ENCODE peak calls at places on chromosomes 11 and 22, in four cellular contexts. J, X, H and E are unnamed samples. For H3K4me1, the result is how much of the 10 kb centered on the place peaks cover.

GRCh38 chr11:36352919-36353318 is 56.8 kb downstream of the PRR5L start:
- DNase-seq in J (no peak), H (no peak), X (no peak), E (no peak)

GRCh38 chr11:12287009-12287373 is 90.4 kb upstream of the PARVA start:
- DNase-seq in H (peak), J (peak), X (peak), E (peak)

GRCh38 chr11:110126936-110127335 is 33.7 kb downstream of the ZC3H12C start:
- DNase-seq in X (no peak), J (no peak), H (no peak), E (no peak)

GRCh38 chr11:128772814-128773213 is 78.9 kb downstream of the FLI1 start:
- DNase-seq in X (no peak), H (no peak), J (no peak), E (peak)

GRCh38 chr22:41596776-41597634 is 7.4 kb upstream of the PMM1 start:
- DNase-seq in X (peak), H (peak), J (peak), E (peak)

GRCh38 chr11:110314366-110315095 is 18.1 kb upstream of the RDX start:
- DNase-seq in J (no peak), X (no peak), H (no peak), E (no peak)

GRCh38 chr11:106950067-106950491 is 68.2 kb downstream of the GUCY1A2 start:
- DNase-seq in X (no peak), H (no peak), J (no peak), E (no peak)

GRCh38 chr11:128622137-128622523 is 34.8 kb upstream of the ETS1 start:
- DNase-seq in J (no peak), H (no peak), X (no peak), E (no peak)

GRCh38 chr11:115980336-115980735 is 476.1 kb upstream of the CADM1 start:
- DNase-seq in J (no peak), H (no peak), X (no peak), E (no peak)

GRCh38 chr22:44438481-44439131 is 59.4 kb downstream of the RTL6 start:
- DNase-seq in H (no peak), J (no peak), X (no peak), E (no peak)

GRCh38 chr11:14764899-14765527 is 121.4 kb downstream of the PDE3B start:
- DNase-seq in H (no peak), J (peak), X (no peak), E (peak)

GRCh38 chr11:14643697-14644395 is at the start of gene PDE3B:
- DNase-seq in J (peak), H (peak), X (peak), E (peak)

GRCh38 chr11:61756452-61757212 is 4.2 kb downstream of the MYRF start:
- DNase-seq in X (peak), J (peak), H (no peak), E (peak)

GRCh38 chr22:43895986-43896645 is 4.3 kb upstream of the PNPLA5 start:
- DNase-seq in X (no peak), H (no peak), J (peak), E (no peak)

GRCh38 chr11:94142308-94143277 is 14.0 kb downstream of the PANX1 start:
- DNase-seq in H (no peak), J (peak), X (peak), E (peak)

GRCh38 chr11:108906826-108907225 is 242.0 kb downstream of the DDX10 start:
- DNase-seq in X (no peak), H (no peak), J (no peak), E (peak)

GRCh38 chr11:17563248-17563647 is 16.2 kb downstream of the OTOG start:
- DNase-seq in H (no peak), X (no peak), J (no peak), E (no peak)

GRCh38 chr11:58647141-58647699 is 24.8 kb downstream of the CNTF start:
- DNase-seq in X (no peak), J (no peak), H (no peak), E (no peak)
- H2AFZ ChIP-seq in X (no peak), J (no peak), H (no peak), E (no peak)

GRCh38 chr22:30308096-30308495 is 18.6 kb downstream of the TBC1D10A start:
- DNase-seq in J (no peak), H (no peak), X (no peak), E (no peak)
- H3K4me1 ChIP-seq in J (under half), H (under half), X (under half), E (under half)

DNA sequence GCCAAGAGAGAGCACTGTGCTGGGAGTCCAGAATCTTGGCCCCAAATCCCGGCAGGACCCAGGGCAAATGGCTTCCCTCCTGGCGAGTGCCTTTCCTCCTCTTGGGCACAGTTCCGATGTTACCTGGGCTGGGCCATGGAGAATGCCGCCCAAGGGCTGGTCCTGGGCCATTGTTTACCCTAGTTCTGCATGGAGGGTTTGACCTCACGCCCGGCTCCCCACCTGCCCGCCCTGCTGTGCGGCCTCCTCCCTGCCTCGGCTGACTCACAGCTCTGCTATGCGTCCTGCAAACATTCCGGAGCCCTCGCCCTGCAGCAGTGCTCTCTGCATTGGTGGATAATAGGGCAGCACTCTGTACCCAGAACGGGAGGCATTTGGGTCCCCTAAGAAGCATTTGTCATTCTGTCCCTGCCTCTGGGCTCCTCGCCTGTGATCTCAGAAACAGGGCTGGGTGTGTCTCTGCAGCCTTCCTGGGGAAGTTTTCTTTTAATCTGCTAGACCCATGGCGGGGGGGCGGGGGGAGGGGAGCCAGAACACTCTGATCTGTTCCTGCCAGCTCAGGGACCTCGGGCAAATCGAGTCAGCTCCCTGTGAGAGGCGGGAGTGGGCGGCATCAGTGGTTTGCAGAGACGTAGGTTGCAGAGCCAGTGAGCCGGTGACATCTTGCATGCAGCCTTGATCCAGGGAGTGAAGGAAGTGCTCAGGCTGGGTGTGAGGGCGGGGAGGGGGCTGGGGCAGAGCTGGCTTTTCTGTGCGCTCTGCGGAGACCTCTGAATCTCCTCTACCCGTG is 32.9 kb upstream of the SMIM38 start:
- DNase-seq in X (peak), J (peak), H (peak), E (peak)
- TF ChIP-seq JUN in X (peak), J (no peak), H (peak), E (peak)

DNA sequence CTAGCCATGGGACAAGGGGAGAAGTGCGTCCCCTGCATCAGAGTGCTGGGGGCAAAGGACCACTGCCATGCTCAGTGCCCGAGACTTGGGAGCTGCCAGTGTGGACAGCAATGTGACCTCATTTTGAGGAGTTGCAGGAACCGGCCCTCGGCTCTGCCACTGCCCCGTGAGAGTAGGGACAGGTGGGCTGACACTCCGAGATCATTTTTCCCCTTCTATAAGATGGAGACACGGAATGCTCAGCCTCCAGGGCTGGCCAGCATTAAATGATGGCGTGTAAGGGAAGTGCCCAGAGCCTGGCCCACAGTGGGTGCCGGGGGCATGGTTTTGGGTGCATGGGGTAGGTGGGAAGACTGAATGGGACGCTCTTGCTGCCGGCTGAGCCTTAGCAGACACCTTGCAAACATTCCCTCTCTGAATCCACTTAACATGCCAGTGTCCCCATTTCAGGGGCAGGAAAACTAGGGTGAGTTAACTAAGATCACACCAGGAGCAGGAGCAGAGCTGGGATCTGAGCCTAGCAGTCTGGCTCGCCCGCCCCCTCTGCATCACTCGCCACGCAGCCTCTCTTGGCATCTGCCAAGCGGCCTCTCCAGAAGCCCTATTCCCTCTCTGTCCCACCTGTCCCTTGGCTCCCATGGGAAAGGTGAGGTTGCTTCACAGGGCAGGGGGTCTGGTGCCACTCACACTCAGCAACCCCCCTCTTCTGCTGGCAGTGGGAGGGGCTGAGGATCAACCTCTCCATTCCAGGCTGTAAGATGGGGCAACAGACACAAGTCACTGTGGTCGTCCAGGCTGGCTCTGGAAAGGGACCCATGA is 13.6 kb downstream of the NPTXR start:
- DNase-seq in X (no peak), H (no peak), J (no peak), E (no peak)
- H2AFZ ChIP-seq in X (no peak), H (no peak), J (no peak), E (no peak)

DNA sequence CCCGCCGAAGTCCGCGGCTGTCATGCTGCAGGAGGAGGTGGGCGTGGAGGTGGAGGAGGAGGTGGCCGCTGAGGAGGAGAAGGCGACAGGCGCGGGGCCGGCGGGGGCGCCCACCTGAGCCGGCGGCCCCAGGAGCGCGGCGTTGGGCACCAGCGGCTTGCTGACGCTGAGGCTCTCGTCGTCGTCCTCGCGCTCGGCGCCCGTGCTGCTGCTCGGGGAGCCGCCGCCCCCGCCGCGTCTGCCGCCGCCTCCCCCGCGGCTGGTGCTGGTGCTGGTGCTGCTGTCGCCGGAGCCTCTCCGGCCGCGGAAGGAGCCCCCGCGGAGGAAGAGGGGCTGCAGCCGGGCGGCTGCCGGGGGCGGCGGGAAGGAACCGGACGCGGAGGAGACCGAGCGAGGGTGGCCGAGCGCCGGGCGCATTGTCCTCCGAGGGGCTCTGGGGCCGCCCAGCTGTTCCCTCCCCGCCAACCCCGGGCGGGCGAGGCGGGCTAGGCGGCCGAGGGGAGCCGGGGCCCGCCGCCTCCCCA is 387 bp downstream of the TMEM121B start:
- DNase-seq in H (peak), J (no peak), X (no peak), E (no peak)
- H3K4me1 ChIP-seq in H (under half), J (under half), X (under half), E (under half)

DNA sequence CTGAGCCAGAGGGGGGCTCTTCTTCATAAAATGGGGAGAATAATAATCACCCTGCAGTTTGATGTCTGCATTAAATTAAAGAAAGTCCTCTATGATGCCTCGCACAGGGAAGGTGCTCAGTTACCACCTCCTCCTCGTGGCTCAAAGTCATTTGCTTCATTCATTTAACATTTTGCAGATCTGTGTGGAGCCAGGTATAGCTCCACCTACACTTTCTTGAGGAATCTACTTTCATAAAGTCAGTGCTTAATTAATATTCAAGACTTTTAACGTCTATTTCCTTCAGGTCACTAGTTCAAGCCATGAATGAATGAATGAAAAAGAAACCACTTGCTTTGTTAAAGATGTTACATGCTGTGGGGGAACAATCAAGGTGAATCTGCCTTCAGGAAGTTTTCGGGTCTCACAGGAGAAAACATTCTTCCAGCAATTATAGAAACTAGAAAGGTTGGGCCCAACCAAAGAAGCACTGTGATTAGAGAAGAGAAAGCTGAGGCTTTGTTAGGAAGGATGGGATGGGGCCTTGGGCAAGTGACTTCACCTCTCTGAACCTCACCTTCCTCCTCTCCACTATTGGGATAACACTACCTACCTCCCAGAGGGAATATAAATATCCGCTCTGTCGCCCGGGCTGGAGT is 68.5 kb downstream of the ADAMTS15 start:
- DNase-seq in J (no peak), X (no peak), H (peak), E (no peak)
- TF ChIP-seq JUN in J (no peak), X (no peak), H (no peak), E (no peak)

GRCh38 chr22:31046591-31047226 is 34.4 kb upstream of the SMTN start:
- DNase-seq in X (peak), H (no peak), J (peak), E (peak)
- H2AFZ ChIP-seq in X (peak), H (peak), J (peak), E (no peak)

GRCh38 chr22:35589071-35589735 is 27.9 kb downstream of the MB start:
- DNase-seq in J (no peak), X (no peak), H (no peak), E (no peak)

GRCh38 chr22:35587447-35587870 is 29.7 kb downstream of the MB start:
- DNase-seq in J (no peak), H (no peak), X (no peak), E (no peak)

GRCh38 chr22:35587896-35588295 is 29.2 kb downstream of the MB start:
- DNase-seq in X (no peak), H (no peak), J (no peak), E (no peak)

GRCh38 chr22:35589736-35590079 is 27.4 kb downstream of the MB start:
- DNase-seq in J (no peak), H (no peak), X (no peak), E (no peak)

GRCh38 chr22:35586771-35587170 is 30.4 kb downstream of the MB start:
- DNase-seq in J (no peak), H (no peak), X (no peak), E (no peak)
- H3K4me1 ChIP-seq in J (under half), H (under half), X (under half), E (under half)

GRCh38 chr22:38696606-38697005 is 4.1 kb downstream of the JOSD1 start:
- DNase-seq in H (no peak), X (peak), J (no peak), E (peak)
- TF ChIP-seq JUN in H (no peak), X (no peak), J (no peak), E (peak)